ENCODE peak calls at places on chromosomes 3 and 15, in six cellular contexts. K is CD4-positive, alpha-beta T cell; E is kidney; P is body of pancreas; O is H1; B is PC-9. R is an unnamed sample. For H3K9me3, the result is how much of the 10 kb centered on the place peaks cover.

GRCh38 chr3:66400381-66401156 is 100.3 kb downstream of the LRIG1 start:
- DNase-seq in K (no peak), E (no peak), P (peak), O (no peak), B (no peak), R (no peak)

GRCh38 chr3:123536153-123536895 is 48.5 kb downstream of the HACD2 start:
- DNase-seq in K (no peak), E (no peak), P (no peak), O (no peak), B (no peak), R (no peak)

GRCh38 chr15:90716317-90716975 is 700 bp upstream of the BLM start:
- DNase-seq in K (no peak), E (no peak), P (no peak), O (no peak), B (no peak), R (no peak)

GRCh38 chr15:65870889-65871533 is 1.7 kb downstream of the RAB11A start:
- DNase-seq in K (no peak), E (no peak), P (no peak), O (no peak), B (no peak), R (no peak)

GRCh38 chr3:176155012-176155411 is 1042.3 kb downstream of the TBL1XR1 start:
- DNase-seq in K (no peak), E (no peak), P (no peak), O (no peak), B (no peak), R (no peak)

GRCh38 chr15:67189326-67190051 is 65.0 kb downstream of the AAGAB start:
- DNase-seq in K (no peak), E (no peak), P (peak), O (no peak), B (no peak), R (no peak)

GRCh38 chr15:101810905-101811304 is 1.1 kb upstream of the OR4F15 start:
- DNase-seq in K (no peak), E (no peak), P (no peak), O (no peak), B (no peak), R (no peak)

GRCh38 chr3:174408310-174408709 is 450.8 kb upstream of the NAALADL2 start:
- DNase-seq in K (no peak), E (peak), P (no peak), O (no peak), B (no peak), R (no peak)

GRCh38 chr3:57691411-57692133 is 1.3 kb downstream of the DENND6A start:
- DNase-seq in K (no peak), E (no peak), P (no peak), O (no peak), B (no peak), R (no peak)

GRCh38 chr3:13267348-13267659 is 152.8 kb downstream of the NUP210 start:
- DNase-seq in K (no peak), E (no peak), P (no peak), O (no peak), B (no peak), R (no peak)

GRCh38 chr3:70281663-70282062 is 30.8 kb downstream of the MDFIC2 start:
- DNase-seq in K (no peak), E (no peak), P (no peak), O (no peak), B (no peak), R (no peak)

GRCh38 chr15:37112171-37112570 is 11.8 kb upstream of the MEIS2 start:
- DNase-seq in K (no peak), E (no peak), P (no peak), O (no peak), B (no peak), R (no peak)

GRCh38 chr15:66294157-66294931 is 976 bp downstream of the DIS3L start:
- DNase-seq in K (no peak), E (no peak), P (peak), O (no peak), B (peak), R (no peak)

GRCh38 chr15:72271221-72271620 is 1.1 kb downstream of the PARP6 start:
- DNase-seq in K (no peak), E (no peak), P (no peak), O (no peak), B (no peak), R (no peak)

GRCh38 chr15:77069521-77070121 is 1.3 kb downstream of the TSPAN3 start:
- DNase-seq in K (no peak), E (no peak), P (peak), O (no peak), B (no peak), R (peak)

GRCh38 chr3:31066999-31067398 is 172.5 kb upstream of the GADL1 start:
- DNase-seq in K (no peak), E (no peak), P (peak), O (no peak), B (peak), R (no peak)

GRCh38 chr15:42508263-42508690 is 12.8 kb downstream of the SNAP23 start:
- DNase-seq in K (no peak), E (no peak), P (no peak), O (no peak), B (no peak), R (no peak)

GRCh38 chr3:56855856-56856538 is 54.2 kb upstream of the ARHGEF3 start:
- DNase-seq in K (peak), E (no peak), P (no peak), O (peak), B (no peak), R (no peak)

GRCh38 chr3:116569611-116570010 is 124.3 kb upstream of the LSAMP start:
- DNase-seq in K (no peak), E (no peak), P (no peak), O (no peak), B (no peak), R (no peak)

GRCh38 chr3:67858492-67858891 is 204.1 kb upstream of the SUCLG2 start:
- DNase-seq in K (no peak), E (no peak), P (no peak), O (no peak), B (no peak), R (no peak)

GRCh38 chr3:67853520-67853919 is 199.1 kb upstream of the SUCLG2 start:
- DNase-seq in K (no peak), E (no peak), P (no peak), O (no peak), B (no peak), R (no peak)

GRCh38 chr3:67854663-67855062 is 200.3 kb upstream of the SUCLG2 start:
- DNase-seq in K (no peak), E (no peak), P (no peak), O (no peak), B (no peak), R (no peak)
- H3K9me3 ChIP-seq in K (under half), E (under half), P (under half), O (under half), B (under half), R (under half)

GRCh38 chr3:129281726-129282125 is 3.1 kb downstream of the HMCES start:
- DNase-seq in K (no peak), E (no peak), P (no peak), O (no peak), B (no peak), R (no peak)
- H3K27ac ChIP-seq in K (no peak), E (no peak), P (no peak), O (no peak), B (no peak), R (no peak)

GRCh38 chr15:20346082-20346805 is 195.4 kb downstream of the GOLGA6L6 start:
- DNase-seq in K (no peak), E (peak), P (no peak), O (no peak), B (no peak), R (peak)

GRCh38 chr15:20348291-20348899 is 193.2 kb downstream of the GOLGA6L6 start:
- DNase-seq in K (no peak), E (no peak), P (no peak), O (no peak), B (no peak), R (no peak)

GRCh38 chr15:20344601-20345400 is 196.8 kb downstream of the GOLGA6L6 start:
- DNase-seq in K (no peak), E (peak), P (no peak), O (no peak), B (no peak), R (peak)

GRCh38 chr15:20341901-20342605 is 199.5 kb downstream of the GOLGA6L6 start:
- DNase-seq in K (peak), E (peak), P (peak), O (no peak), B (no peak), R (peak)

GRCh38 chr15:20345401-20345958 is 196.1 kb downstream of the GOLGA6L6 start:
- DNase-seq in K (no peak), E (peak), P (no peak), O (no peak), B (no peak), R (peak)
- H3K9me3 ChIP-seq in K (under half), E (under half), P (under half), O (half or more), B (under half), R (under half)

GRCh38 chr3:134054231-134054630 is 24.5 kb upstream of the SLCO2A1 start:
- DNase-seq in K (no peak), E (no peak), P (no peak), O (no peak), B (no peak), R (peak)

GRCh38 chr3:134054881-134055280 is 25.2 kb upstream of the SLCO2A1 start:
- DNase-seq in K (no peak), E (no peak), P (no peak), O (no peak), B (no peak), R (peak)

GRCh38 chr3:134057006-134057832 is 27.5 kb upstream of the SLCO2A1 start:
- DNase-seq in K (no peak), E (no peak), P (no peak), O (no peak), B (no peak), R (peak)

GRCh38 chr3:134055661-134056060 is 25.9 kb upstream of the SLCO2A1 start:
- DNase-seq in K (no peak), E (no peak), P (no peak), O (no peak), B (no peak), R (peak)

DNA sequence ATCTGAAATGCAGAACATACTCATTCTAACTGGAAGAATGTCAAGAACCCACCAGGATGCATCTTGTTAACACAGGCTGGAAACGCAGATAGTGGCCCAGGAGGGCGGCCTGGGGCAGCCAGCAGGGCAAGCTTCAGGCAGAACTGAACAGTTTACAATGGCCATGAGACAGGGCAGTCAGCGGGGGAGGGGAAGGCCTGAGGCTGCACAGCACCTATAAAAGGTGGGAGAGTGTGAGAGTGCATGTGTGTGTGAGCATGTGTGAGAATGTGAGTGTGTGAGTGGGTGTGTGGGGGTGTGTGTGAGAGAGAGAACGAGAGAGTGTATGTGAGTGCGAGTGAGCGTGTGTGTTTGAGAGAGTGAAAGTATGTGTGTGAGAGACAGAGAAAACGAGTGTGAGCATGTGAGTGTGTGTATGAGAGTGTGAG is 26.8 kb upstream of the SLCO2A1 start:
- DNase-seq in K (no peak), E (no peak), P (no peak), O (no peak), B (no peak), R (peak)
- H3K27ac ChIP-seq in K (no peak), E (peak), P (no peak), O (no peak), B (no peak), R (no peak)

GRCh38 chr3:137582484-137582883 is 181.6 kb upstream of the SOX14 start:
- DNase-seq in K (no peak), E (no peak), P (no peak), O (peak), B (no peak), R (no peak)
- H3K9me3 ChIP-seq in K (under half), E (under half), P (under half), O (under half), B (under half), R (under half)

GRCh38 chr3:42666577-42666998 is 13.1 kb downstream of the ZBTB47 start:
- DNase-seq in K (no peak), E (no peak), P (no peak), O (no peak), B (no peak), R (no peak)
- H3K27ac ChIP-seq in K (no peak), E (no peak), P (no peak), O (no peak), B (no peak), R (no peak)

GRCh38 chr15:25068696-25069095 is 113.9 kb downstream of the SNRPN start:
- DNase-seq in K (no peak), E (peak), P (no peak), O (no peak), B (no peak), R (peak)
- H3K9me3 ChIP-seq in K (half or more), E (half or more), P (under half), O (half or more), B (under half), R (half or more)

GRCh38 chr3:45642731-45643152 is 46.5 kb upstream of the SACM1L start:
- DNase-seq in K (no peak), E (no peak), P (no peak), O (no peak), B (peak), R (peak)
- H3K27ac ChIP-seq in K (no peak), E (no peak), P (no peak), O (no peak), B (peak), R (peak)

GRCh38 chr3:46029953-46030543 is 2.8 kb upstream of the XCR1 start:
- DNase-seq in K (no peak), E (no peak), P (no peak), O (no peak), B (no peak), R (no peak)
- H3K9me3 ChIP-seq in K (under half), E (under half), P (under half), O (under half), B (under half), R (under half)

GRCh38 chr15:57680021-57680420 is 26.5 kb upstream of the POLR2M start:
- DNase-seq in K (no peak), E (no peak), P (no peak), O (no peak), B (peak), R (no peak)
- H3K27ac ChIP-seq in K (no peak), E (no peak), P (no peak), O (no peak), B (no peak), R (no peak)